ENCODE peak calls at places on chromosomes 1 and 21, in four cellular contexts. F, R, T and S are unnamed samples.
A peak's percentile ranks its signal among the peaks of the same experiment; 100 is the strongest.

GRCh38 chr1:67020304-67020703 is 33.6 kb downstream of the SLC35D1 start:
- DNase-seq in F (no peak), R (peak; percentile 33), T (no peak), S (no peak)

GRCh38 chr1:197367631-197368030 is 99.6 kb downstream of the CRB1 start:
- DNase-seq in F (no peak), R (no peak), T (no peak), S (no peak)

GRCh38 chr1:226520640-226521355 is 27.8 kb upstream of the STUM start:
- DNase-seq in F (no peak), R (no peak), T (no peak), S (peak; percentile 29)

GRCh38 chr1:118958140-118958539 is 30.0 kb downstream of the TBX15 start:
- DNase-seq in F (no peak), R (no peak), T (no peak), S (no peak)

GRCh38 chr1:10867138-10867721 is 70.8 kb upstream of the CASZ1 start:
- DNase-seq in F (no peak), R (peak; percentile 26), T (no peak), S (peak; percentile 79)

GRCh38 chr1:7084232-7084894 is 299.1 kb downstream of the CAMTA1 start:
- DNase-seq in F (no peak), R (no peak), T (no peak), S (no peak)

GRCh38 chr21:38909929-38910328 is 104.2 kb downstream of the ETS2 start:
- DNase-seq in F (no peak), R (no peak), T (no peak), S (no peak)

GRCh38 chr1:19802269-19802668 is 2.6 kb upstream of the TMCO4 start:
- DNase-seq in F (no peak), R (no peak), T (no peak), S (no peak)

GRCh38 chr1:185787238-185787637 is 53.0 kb downstream of the HMCN1 start:
- DNase-seq in F (no peak), R (no peak), T (no peak), S (no peak)

GRCh38 chr21:38424333-38424732 is 73.9 kb downstream of the ERG start:
- DNase-seq in F (no peak), R (no peak), T (no peak), S (no peak)

GRCh38 chr1:183205196-183205781 is 19.2 kb downstream of the LAMC2 start:
- DNase-seq in F (no peak), R (peak; percentile 20), T (peak; percentile 60), S (no peak)

GRCh38 chr21:43959231-43960041 is 52.7 kb upstream of the TRAPPC10 start:
- DNase-seq in F (no peak), R (no peak), T (no peak), S (no peak)

GRCh38 chr1:199403421-199404116 is 623.9 kb upstream of the NR5A2 start:
- DNase-seq in F (no peak), R (peak; percentile 59), T (no peak), S (no peak)

GRCh38 chr1:90488451-90488850 is 228.7 kb downstream of the BARHL2 start:
- DNase-seq in F (no peak), R (peak; percentile 19), T (no peak), S (no peak)

GRCh38 chr1:33338495-33339211 is 17.8 kb upstream of the A3GALT2 start:
- DNase-seq in F (no peak), R (peak; percentile 75), T (no peak), S (peak; percentile 88)

GRCh38 chr21:15023782-15024181 is 41.0 kb downstream of the NRIP1 start:
- DNase-seq in F (no peak), R (no peak), T (no peak), S (no peak)

GRCh38 chr1:36664564-36665287 is 182.0 kb upstream of the CSF3R start:
- DNase-seq in F (no peak), R (no peak), T (peak; percentile 47), S (no peak)

GRCh38 chr1:222926566-222926965 is 111.7 kb downstream of the DISP1 start:
- DNase-seq in F (no peak), R (peak; percentile 18), T (no peak), S (no peak)

GRCh38 chr1:12338017-12338416 is 108.2 kb downstream of the VPS13D start:
- DNase-seq in F (no peak), R (no peak), T (no peak), S (no peak)